ENCODE peak calls at places on chromosome 9, in eight cellular contexts. D is fibroblast of lung, F is mammary epithelial cell, A is endodermal cell, V is OCI-LY7, R is SK-N-SH, W is lower lobe of right lung, U is heart right ventricle. Q is an unnamed sample.

GRCh38 chr9:71762900-71763653 is 5.2 kb downstream of the CEMIP2 start:
- DNase-seq in R (no peak), A (no peak), V (no peak), W (no peak), F (peak; percentile 68), D (peak; percentile 93), U (no peak), Q (no peak)

GRCh38 chr9:99112750-99113417 is 8.0 kb downstream of the TGFBR1 start:
- DNase-seq in U (no peak), W (no peak), V (peak; percentile 72), R (no peak), D (no peak), A (no peak), F (no peak), Q (no peak)

GRCh38 chr9:110192531-110193326 is 15.2 kb downstream of the C9orf152 start:
- DNase-seq in R (no peak), F (no peak), D (peak; percentile 88), U (no peak), V (no peak), A (no peak), W (no peak), Q (no peak)

GRCh38 chr9:37966443-37967271 is 62.7 kb upstream of the SLC25A51 start:
- DNase-seq in U (no peak), R (no peak), A (no peak), W (no peak), F (no peak), D (peak; percentile 41), V (no peak), Q (peak; percentile 75)

GRCh38 chr9:132505961-132506691 is 76.3 kb upstream of the BARHL1 start:
- DNase-seq in U (no peak), F (no peak), R (peak; percentile 51), D (no peak), V (no peak), A (no peak), W (no peak), Q (no peak)

GRCh38 chr9:84408416-84408815 is 67.9 kb upstream of the SLC28A3 start:
- DNase-seq in W (no peak), V (no peak), U (no peak), A (no peak), F (no peak), D (no peak), R (no peak), Q (no peak)

GRCh38 chr9:77830618-77831285 is 182.6 kb upstream of the GNA14 start:
- DNase-seq in W (no peak), A (no peak), U (no peak), D (peak; percentile 42), R (no peak), F (no peak), V (no peak), Q (no peak)

GRCh38 chr9:68872026-68872501 is 141.8 kb downstream of the PRKACG start:
- DNase-seq in D (no peak), R (no peak), U (peak; percentile 48), F (no peak), W (no peak), V (no peak), A (peak; percentile 95), Q (peak; percentile 30)

GRCh38 chr9:122180633-122181032 is 20.9 kb downstream of the MORN5 start:
- DNase-seq in F (peak; percentile 76), V (no peak), U (no peak), A (no peak), W (no peak), R (no peak), D (peak; percentile 82), Q (no peak)

GRCh38 chr9:136978073-136978864 is 965 bp downstream of the PTGDS start:
- DNase-seq in V (peak; percentile 59), D (peak; percentile 27), R (peak; percentile 99), W (peak; percentile 81), F (no peak), U (peak; percentile 89), A (peak; percentile 98), Q (peak; percentile 75)

GRCh38 chr9:78121488-78121887 is 89.9 kb upstream of the GNAQ start:
- DNase-seq in R (peak; percentile 39), V (peak; percentile 36), W (peak; percentile 83), U (peak; percentile 44), A (peak; percentile 87), F (peak; percentile 54), D (peak; percentile 38), Q (peak; percentile 36)

GRCh38 chr9:72141484-72141883 is 7.8 kb upstream of the GDA start:
- DNase-seq in R (no peak), D (no peak), U (no peak), V (no peak), A (no peak), W (no peak), F (no peak), Q (no peak)

GRCh38 chr9:93896093-93896492 is 59.1 kb downstream of the BARX1 start:
- DNase-seq in A (peak; percentile 36), R (peak; percentile 21), V (no peak), D (no peak), W (no peak), U (no peak), F (no peak), Q (no peak)

GRCh38 chr9:87140605-87141109 is 193.4 kb upstream of the GAS1 start:
- DNase-seq in R (no peak), A (no peak), U (no peak), W (no peak), F (no peak), V (no peak), D (no peak), Q (no peak)

GRCh38 chr9:68513385-68513784 is 27.3 kb downstream of the TMEM252 start:
- DNase-seq in W (no peak), A (no peak), D (no peak), U (no peak), F (no peak), R (no peak), V (no peak), Q (no peak)

GRCh38 chr9:35903049-35903448 is 3.0 kb upstream of the HRCT1 start:
- DNase-seq in D (peak; percentile 54), R (peak; percentile 72), W (no peak), V (peak; percentile 76), F (peak; percentile 59), A (peak; percentile 59), U (peak; percentile 55), Q (no peak)

DNA sequence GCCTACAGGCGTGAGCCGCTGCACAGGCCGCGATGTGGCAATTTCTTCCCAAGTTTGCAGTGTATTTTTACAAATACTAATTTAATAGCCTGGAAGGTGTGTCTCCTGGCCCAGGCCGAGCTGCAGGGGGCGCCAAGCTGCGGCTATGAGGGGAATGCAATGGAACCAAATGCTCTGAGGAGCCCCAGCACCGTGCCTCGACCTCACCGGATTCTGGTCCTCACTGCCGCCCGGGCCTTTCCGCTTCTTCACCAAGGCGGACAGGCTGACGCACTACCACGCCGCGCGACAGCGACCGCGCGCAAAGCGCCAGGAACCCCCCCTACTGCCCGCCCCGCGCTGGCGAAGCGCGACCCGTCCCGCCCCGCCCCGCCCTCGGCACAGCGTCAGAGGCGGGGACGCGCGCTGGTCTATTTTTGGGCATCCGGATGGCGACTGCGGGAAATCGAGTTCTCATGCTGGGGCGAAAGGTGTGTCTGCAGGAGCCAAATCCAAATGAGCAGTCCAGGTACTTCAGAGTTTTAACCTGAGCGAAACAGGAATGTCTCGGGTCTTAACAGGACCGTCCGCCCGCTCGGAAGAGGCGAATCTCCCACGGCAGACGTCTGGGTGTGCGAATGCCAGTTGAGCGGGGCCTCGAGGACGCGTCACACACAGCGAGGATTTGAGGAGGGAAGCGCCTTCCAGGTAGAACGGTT is 31.7 kb upstream of the PRXL2C start:
- DNase-seq in F (peak; percentile 67), D (peak; percentile 80), U (peak; percentile 84), V (peak; percentile 60), W (peak; percentile 90), A (peak; percentile 90), R (peak; percentile 91), Q (peak; percentile 81)
- TF ChIP-seq CTCF in F (peak; percentile 45), D (peak; percentile 72), U (peak; percentile 58), V (peak; percentile 71), W (peak; percentile 57), A (peak; percentile 84), R (peak; percentile 54), Q (peak; percentile 29)

DNA sequence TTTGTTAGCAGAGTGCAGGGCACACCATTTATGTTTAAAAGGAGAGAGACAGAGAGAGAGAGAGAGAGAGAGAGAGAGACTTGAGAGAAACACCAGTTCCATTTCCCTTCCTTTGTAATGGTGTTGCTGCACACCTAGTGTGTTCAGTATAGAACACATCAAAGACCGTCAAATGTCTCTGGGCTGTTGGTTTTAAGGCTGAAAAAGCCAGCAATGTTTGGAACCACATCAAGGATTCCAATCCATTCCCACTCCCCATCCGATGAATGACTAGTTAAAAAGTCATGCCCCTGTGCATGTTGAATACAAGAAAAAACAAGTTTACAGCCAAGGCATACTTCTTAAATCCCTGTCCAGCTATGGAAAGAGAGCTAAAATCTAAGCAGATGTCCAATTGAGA is 83.0 kb upstream of the IFNE start:
- DNase-seq in V (no peak), D (peak; percentile 87), U (no peak), A (no peak), F (peak; percentile 76), W (no peak), R (no peak), Q (no peak)
- H3K4me1 ChIP-seq in V (no peaks in the 10 kb centered on the region), D (no peaks in the 10 kb centered on the region), U (peaks cover 1% of the 10 kb centered on the region), A (no peaks in the 10 kb centered on the region), F (peaks cover 30% of the 10 kb centered on the region), W (peaks cover under 1% of the 10 kb centered on the region), R (no peaks in the 10 kb centered on the region), Q (no peaks in the 10 kb centered on the region)

GRCh38 chr9:18366184-18366583 is 107.8 kb upstream of the ADAMTSL1 start:
- DNase-seq in D (no peak), R (no peak), W (no peak), F (no peak), V (peak; percentile 71), A (no peak), U (no peak), Q (no peak)

GRCh38 chr9:18360005-18360404 is 113.9 kb upstream of the ADAMTSL1 start:
- DNase-seq in U (no peak), A (no peak), R (no peak), D (no peak), W (no peak), V (peak; percentile 4), F (no peak), Q (no peak)

GRCh38 chr9:18361621-18362020 is 112.3 kb upstream of the ADAMTSL1 start:
- DNase-seq in V (no peak), A (no peak), F (no peak), W (no peak), D (no peak), U (no peak), R (no peak), Q (no peak)

GRCh38 chr9:18365651-18366050 is 108.3 kb upstream of the ADAMTSL1 start:
- DNase-seq in W (no peak), U (no peak), F (no peak), V (peak; percentile 5), D (no peak), R (no peak), A (no peak), Q (no peak)

GRCh38 chr9:18362901-18363685 is 110.9 kb upstream of the ADAMTSL1 start:
- DNase-seq in V (peak; percentile 57), D (peak; percentile 93), U (peak; percentile 41), R (no peak), A (no peak), F (no peak), W (no peak), Q (no peak)
- H3K4me3 ChIP-seq in V (no peak overlapping the region), D (no peak overlapping the region), U (no peak overlapping the region), R (no peak overlapping the region), A (no peak overlapping the region), F (no peak overlapping the region), W (no peak overlapping the region), Q (no peak overlapping the region)

DNA sequence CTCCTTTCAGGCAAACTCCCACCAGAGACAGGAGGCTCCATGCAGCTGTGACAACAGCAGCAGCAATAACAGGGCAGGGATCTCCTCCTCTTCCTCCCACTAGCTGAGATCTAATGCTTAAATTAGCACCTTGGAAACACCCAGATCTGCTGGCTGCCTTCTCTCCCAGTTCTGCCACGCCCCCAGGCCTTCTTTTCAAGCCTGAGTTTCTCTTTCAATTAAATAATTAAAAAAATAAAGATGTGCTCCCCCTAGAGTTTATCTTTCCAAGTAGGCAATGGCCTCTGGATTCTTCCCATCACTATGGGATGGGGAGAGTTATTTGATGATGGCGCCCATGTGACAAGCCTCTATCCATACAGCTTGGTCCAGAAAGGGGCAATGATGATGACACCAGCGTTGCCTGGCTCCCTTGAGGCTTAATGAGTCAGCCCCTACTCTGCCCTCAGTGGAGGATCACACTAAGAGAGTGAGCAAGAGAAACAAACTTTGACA is 3.8 kb downstream of the FAM219A start:
- DNase-seq in R (peak; percentile 34), U (peak; percentile 64), D (peak; percentile 40), F (peak; percentile 80), A (no peak), W (no peak), V (no peak), Q (no peak)
- TF ChIP-seq CTCF in R (peak; percentile 41), U (peak; percentile 14), D (no peak), F (peak; percentile 27), A (peak; percentile 32), W (peak; percentile 13), V (peak; percentile 41), Q (no peak)